ENCODE peak calls at places on chromosome 4, in seven cellular contexts. P is HepG2, L is GM12891, M is SK-N-SH, I is H1, K is GM12878, V is K562. Z is an unnamed sample.

GRCh38 chr4:156725257-156725656 is 246.3 kb downstream of the PDGFC start:
- DNase-seq in P (no peak), L (no peak), M (no peak), I (no peak), K (no peak), V (no peak), Z (no peak)

GRCh38 chr4:39664828-39665731 is 26.4 kb upstream of the SMIM14 start:
- DNase-seq in P (peak; percentile 89), L (no peak), M (no peak), I (no peak), K (no peak), V (no peak), Z (no peak)

GRCh38 chr4:141013899-141014298 is 119.4 kb downstream of the RNF150 start:
- DNase-seq in P (no peak), L (no peak), M (no peak), I (no peak), K (no peak), V (no peak), Z (no peak)

GRCh38 chr4:133245226-133245625 is 96.1 kb downstream of the PCDH10 start:
- DNase-seq in P (no peak), L (no peak), M (no peak), I (no peak), K (no peak), V (no peak), Z (no peak)

GRCh38 chr4:25788839-25789238 is 73.9 kb downstream of the SEL1L3 start:
- DNase-seq in P (no peak), L (no peak), M (no peak), I (no peak), K (no peak), V (no peak), Z (no peak)

GRCh38 chr4:25098964-25099843 is 61.0 kb downstream of the SEPSECS start:
- DNase-seq in P (no peak), L (no peak), M (peak; percentile 43), I (no peak), K (no peak), V (peak; percentile 24), Z (no peak)

GRCh38 chr4:137253949-137254348 is 278.3 kb downstream of the PCDH18 start:
- DNase-seq in P (no peak), L (no peak), M (no peak), I (no peak), K (no peak), V (no peak), Z (no peak)

GRCh38 chr4:169342906-169343560 is 72.3 kb upstream of the SH3RF1 start:
- DNase-seq in P (no peak), L (no peak), M (no peak), I (no peak), K (no peak), V (no peak), Z (no peak)

GRCh38 chr4:27168783-27169182 is 308.1 kb downstream of the STIM2 start:
- DNase-seq in P (no peak), L (no peak), M (no peak), I (no peak), K (no peak), V (no peak), Z (no peak)

GRCh38 chr4:1890979-1891378 is 19.8 kb downstream of the NSD2 start:
- DNase-seq in P (no peak), L (no peak), M (no peak), I (no peak), K (no peak), V (no peak), Z (no peak)
- TF ChIP-seq TAF1 in P (no peak), L (no peak), M (no peak), I (no peak), K (no peak), V (no peak), Z (no peak)

GRCh38 chr4:138887341-138887740 is 128.2 kb upstream of the NOCT start:
- DNase-seq in P (no peak), L (no peak), M (no peak), I (no peak), K (no peak), V (no peak), Z (no peak)
- TF ChIP-seq TAF1 in P (no peak), L (no peak), M (no peak), I (no peak), K (no peak), V (no peak), Z (no peak)

DNA sequence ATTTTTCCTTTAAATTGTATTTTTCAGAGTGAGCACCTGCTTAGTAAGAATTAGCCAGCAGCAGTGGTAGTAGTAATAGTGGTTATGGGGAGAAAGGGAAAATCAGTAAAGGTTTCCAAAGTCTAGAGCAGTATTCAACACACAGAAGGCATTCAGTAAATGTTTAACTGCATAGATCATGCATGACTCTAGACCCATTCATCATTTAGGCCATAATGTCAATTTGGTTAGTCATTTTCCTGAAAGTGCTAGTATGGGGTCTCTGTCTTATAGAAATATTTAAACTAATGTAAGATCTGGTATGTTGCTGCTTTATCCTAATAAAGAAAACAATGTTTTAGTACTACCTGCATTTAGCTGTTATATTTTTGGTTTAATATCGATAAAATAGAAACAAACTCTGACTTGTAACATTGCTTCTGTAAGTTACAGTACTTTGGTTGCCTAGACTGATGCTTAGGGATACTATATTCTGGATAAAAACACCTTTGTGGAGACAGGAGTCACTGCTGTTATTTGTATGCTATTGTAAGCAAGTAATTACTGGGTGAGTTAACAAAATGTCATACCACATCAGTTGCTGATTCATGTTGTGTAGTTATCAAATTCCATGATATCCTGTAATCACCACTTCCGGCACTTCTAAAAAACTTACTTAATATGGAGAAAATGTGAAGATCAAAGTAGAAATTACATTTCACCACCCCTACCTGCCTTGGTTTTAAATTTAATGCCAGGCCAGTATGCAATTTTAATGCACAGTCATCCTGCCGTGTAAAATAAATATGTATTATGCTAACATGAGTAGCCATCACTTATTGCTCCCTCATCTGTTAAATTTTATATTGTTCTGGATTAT is 115.8 kb upstream of the BMPR1B start:
- DNase-seq in P (peak; percentile 10), L (no peak), M (no peak), I (no peak), K (no peak), V (no peak), Z (no peak)
- TF ChIP-seq TAF1 in P (no peak), L (no peak), M (no peak), I (no peak), K (no peak), V (no peak), Z (no peak)

GRCh38 chr4:70737006-70737405 is 15.2 kb downstream of the RUFY3 start:
- DNase-seq in P (no peak), L (no peak), M (no peak), I (no peak), K (no peak), V (no peak), Z (no peak)
- TF ChIP-seq TAF1 in P (no peak), L (no peak), M (no peak), I (no peak), K (no peak), V (no peak), Z (no peak)

DNA sequence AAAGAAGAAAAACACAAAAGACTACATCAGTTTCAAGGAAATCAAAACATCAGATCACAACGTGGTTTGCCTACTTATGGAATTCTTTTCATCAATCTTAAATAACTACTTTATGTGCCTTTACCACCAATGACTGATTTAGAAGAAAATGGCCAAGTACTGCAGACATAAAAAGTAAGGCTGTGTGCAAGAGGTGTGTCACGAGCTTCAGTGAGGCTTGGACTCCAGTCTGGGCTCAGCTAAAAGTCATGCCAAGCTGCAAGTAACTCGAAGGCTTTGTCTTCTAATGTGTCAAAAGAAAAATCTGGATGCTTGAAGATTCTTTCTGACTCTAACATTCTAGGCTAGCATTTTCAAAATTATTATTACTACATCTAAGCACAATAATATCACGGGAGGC is 17.0 kb downstream of the PRSS12 start:
- DNase-seq in P (no peak), L (no peak), M (no peak), I (no peak), K (no peak), V (no peak), Z (no peak)
- TF ChIP-seq TAF1 in P (no peak), L (no peak), M (no peak), I (no peak), K (no peak), V (no peak), Z (no peak)

DNA sequence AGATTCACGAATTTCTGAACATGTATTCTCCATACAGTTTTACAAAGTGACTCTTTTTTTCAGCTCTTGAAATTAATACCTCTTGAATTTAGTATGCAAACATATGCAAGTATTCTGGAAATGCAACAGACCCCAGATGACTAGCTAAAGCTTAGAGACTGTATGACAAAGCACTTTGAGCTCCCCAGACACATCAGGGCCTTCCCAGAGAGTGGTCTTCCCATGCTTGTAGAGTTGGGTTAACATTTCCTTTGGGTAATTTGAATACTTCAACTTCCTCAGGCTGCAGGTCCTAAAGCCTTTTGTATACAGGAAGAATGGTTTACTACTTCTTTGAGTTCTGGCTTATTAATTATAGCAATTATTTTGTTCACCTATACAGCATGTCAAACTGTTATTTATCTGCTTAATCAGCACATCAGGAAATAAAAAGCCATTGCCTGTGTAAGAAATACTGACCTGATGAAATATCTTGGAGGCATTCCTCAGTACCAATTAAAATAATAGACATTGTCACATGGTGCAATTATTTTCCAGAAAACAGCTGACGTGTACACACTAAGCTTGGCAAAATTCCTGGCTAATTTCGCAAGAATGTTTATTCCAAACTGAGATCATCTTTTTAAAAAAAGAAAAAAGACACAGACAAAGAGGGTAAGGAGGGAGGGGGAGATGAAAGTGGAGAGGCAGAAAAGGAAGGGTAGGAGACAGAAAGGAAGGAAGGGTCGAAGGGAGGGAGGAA is 62.1 kb upstream of the NFKB1 start:
- DNase-seq in P (peak; percentile 33), L (no peak), M (no peak), I (no peak), K (no peak), V (no peak), Z (no peak)
- TF ChIP-seq TAF1 in P (no peak), L (no peak), M (no peak), I (no peak), K (no peak), V (no peak), Z (no peak)